ENCODE peak calls at places on chromosomes 5 and 9, in four cellular contexts. One of them, this sample, is unnamed.

GRCh38 chr9:107737987-107738743 is 248.6 kb upstream of the KLF4 start:
- DNase-seq in K562: no peak
- DNase-seq in GM12878: no peak
- DNase-seq in HepG2: no peak
- DNase-seq in this sample: no peak

GRCh38 chr9:9556865-9557803 is 1055.7 kb downstream of the PTPRD start:
- DNase-seq in K562: no peak
- DNase-seq in HepG2: no peak
- DNase-seq in GM12878: no peak
- DNase-seq in this sample: no peak

GRCh38 chr5:67591491-67591890 is 394.9 kb upstream of the CD180 start:
- DNase-seq in HepG2: no peak
- DNase-seq in K562: no peak
- DNase-seq in GM12878: no peak
- DNase-seq in this sample: no peak

GRCh38 chr5:139828207-139828895 is 32.7 kb downstream of the PSD2 start:
- DNase-seq in HepG2: no peak
- DNase-seq in K562: no peak
- DNase-seq in GM12878: no peak
- DNase-seq in this sample: no peak

GRCh38 chr9:74556685-74557084 is 59.5 kb downstream of the RORB start:
- DNase-seq in GM12878: no peak
- DNase-seq in HepG2: no peak
- DNase-seq in K562: no peak
- DNase-seq in this sample: no peak

GRCh38 chr9:21692390-21692789 is 110.0 kb upstream of the MTAP start:
- DNase-seq in HepG2: no peak
- DNase-seq in GM12878: no peak
- DNase-seq in K562: no peak
- DNase-seq in this sample: no peak

GRCh38 chr5:103620851-103621547 is 58.4 kb upstream of the NUDT12 start:
- DNase-seq in K562: no peak
- DNase-seq in HepG2: no peak
- DNase-seq in GM12878: no peak
- DNase-seq in this sample: no peak

GRCh38 chr5:10736808-10737207 is 24.2 kb downstream of the DAP start:
- DNase-seq in K562: no peak
- DNase-seq in HepG2: no peak
- DNase-seq in GM12878: no peak
- DNase-seq in this sample: no peak

GRCh38 chr9:86275962-86276361 is 6.4 kb downstream of the ISCA1 start:
- DNase-seq in HepG2: no peak
- DNase-seq in K562: no peak
- DNase-seq in GM12878: no peak
- DNase-seq in this sample: no peak

GRCh38 chr9:123609844-123610243 is 253.8 kb downstream of the CRB2 start:
- DNase-seq in HepG2: no peak
- DNase-seq in K562: no peak
- DNase-seq in GM12878: no peak
- DNase-seq in this sample: no peak

GRCh38 chr9:95407524-95407923 is 90.0 kb upstream of the FANCC start:
- DNase-seq in K562: no peak
- DNase-seq in GM12878: no peak
- DNase-seq in HepG2: no peak
- DNase-seq in this sample: no peak

GRCh38 chr5:125913200-125913599 is 510.0 kb upstream of the GRAMD2B start:
- DNase-seq in GM12878: no peak
- DNase-seq in K562: no peak
- DNase-seq in HepG2: no peak
- DNase-seq in this sample: no peak

GRCh38 chr5:34743878-34744277 is 87.8 kb downstream of the RAI14 start:
- DNase-seq in K562: no peak
- DNase-seq in GM12878: no peak
- DNase-seq in HepG2: no peak
- DNase-seq in this sample: no peak

GRCh38 chr9:112861638-112862555 is 28.8 kb downstream of the SLC46A2 start:
- DNase-seq in K562: no peak
- DNase-seq in HepG2: no peak
- DNase-seq in GM12878: no peak
- DNase-seq in this sample: no peak

DNA sequence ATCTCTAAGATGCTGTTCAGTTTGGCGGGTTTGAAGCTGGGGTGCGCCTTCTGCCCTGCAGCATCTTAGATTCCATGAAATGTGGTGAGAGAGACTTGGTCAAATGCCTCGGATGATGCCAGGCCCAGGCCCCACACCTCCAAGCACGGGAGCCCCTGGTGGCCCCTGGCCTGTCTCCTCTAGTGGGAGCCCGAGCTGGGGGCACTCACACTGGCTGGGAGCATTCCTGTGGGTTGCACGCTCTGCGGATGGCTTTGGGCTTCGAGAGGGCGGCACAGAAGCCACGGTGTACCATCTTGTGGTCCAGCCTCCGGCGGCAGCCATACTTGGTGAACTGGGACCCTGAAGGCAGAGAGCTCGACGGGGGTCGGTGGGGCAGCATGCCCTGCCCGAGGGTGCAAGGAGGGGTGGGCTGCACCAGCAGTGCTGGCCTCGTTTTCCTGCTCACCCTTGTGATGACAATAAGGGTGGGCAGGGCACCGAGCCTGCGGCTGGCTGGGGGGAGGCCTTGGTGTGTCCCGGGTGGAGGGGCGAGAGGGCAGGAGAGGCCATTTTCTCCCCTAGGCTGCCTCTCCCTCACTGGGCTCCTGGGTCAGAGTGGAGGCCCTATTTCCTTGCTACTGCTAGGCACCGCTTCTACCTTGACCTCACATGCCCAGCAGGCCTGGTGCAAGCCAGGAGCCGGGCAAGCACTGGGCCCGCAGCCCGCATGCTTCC is 65.8 kb downstream of the ZNF354C start:
- DNase-seq in HepG2: no peak
- DNase-seq in GM12878: no peak
- DNase-seq in K562: no peak
- DNase-seq in this sample: no peak
- TF ChIP-seq SP1 in HepG2: no peak
- TF ChIP-seq SP1 in GM12878: no peak
- TF ChIP-seq SP1 in K562: no peak
- TF ChIP-seq SP1 in this sample: no peak

GRCh38 chr9:69153707-69154521 is 20.2 kb upstream of the TJP2 start:
- DNase-seq in HepG2: peak
- DNase-seq in GM12878: no peak
- DNase-seq in K562: no peak
- DNase-seq in this sample: no peak

GRCh38 chr9:69151506-69151905 is 22.6 kb upstream of the TJP2 start:
- DNase-seq in GM12878: no peak
- DNase-seq in HepG2: no peak
- DNase-seq in K562: no peak
- DNase-seq in this sample: no peak

GRCh38 chr9:69147041-69147834 is 26.8 kb upstream of the TJP2 start:
- DNase-seq in HepG2: no peak
- DNase-seq in K562: no peak
- DNase-seq in GM12878: no peak
- DNase-seq in this sample: no peak

GRCh38 chr9:69145148-69145547 is 28.9 kb upstream of the TJP2 start:
- DNase-seq in K562: no peak
- DNase-seq in HepG2: no peak
- DNase-seq in GM12878: no peak
- DNase-seq in this sample: no peak

DNA sequence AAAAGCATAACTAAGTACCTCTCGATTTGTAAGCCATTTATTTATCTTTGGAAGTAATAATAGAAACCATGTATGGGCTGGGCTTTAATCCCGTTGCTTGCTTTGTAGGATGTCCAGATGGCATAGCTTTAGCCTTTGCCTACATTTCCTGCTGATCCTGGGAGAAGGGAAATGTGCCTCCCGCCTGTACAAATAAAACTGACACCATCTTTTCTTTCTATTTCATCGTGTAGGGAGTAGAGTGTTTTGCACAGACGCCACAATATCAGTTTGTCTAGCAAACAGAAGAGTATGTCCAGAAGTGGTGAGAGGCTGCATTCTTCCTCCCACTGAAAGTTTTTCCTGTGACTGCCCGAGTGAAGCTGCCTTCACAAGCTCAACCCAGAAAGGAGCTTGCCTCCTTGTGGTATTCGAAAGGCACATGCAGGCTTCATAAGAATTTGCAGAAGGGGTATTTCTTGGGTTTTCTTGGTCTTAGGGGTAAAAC is 24.7 kb upstream of the TJP2 start:
- DNase-seq in K562: no peak
- DNase-seq in HepG2: no peak
- DNase-seq in GM12878: no peak
- DNase-seq in this sample: no peak
- TF ChIP-seq BHLHE40 in K562: no peak
- TF ChIP-seq BHLHE40 in HepG2: no peak
- TF ChIP-seq BHLHE40 in GM12878: no peak
- TF ChIP-seq BHLHE40 in this sample: no peak

GRCh38 chr5:116872986-116873385 is 298.4 kb upstream of the SEMA6A start:
- DNase-seq in K562: no peak
- DNase-seq in GM12878: no peak
- DNase-seq in HepG2: no peak
- DNase-seq in this sample: no peak
- TF ChIP-seq SP1 in K562: no peak
- TF ChIP-seq SP1 in GM12878: no peak
- TF ChIP-seq SP1 in HepG2: no peak
- TF ChIP-seq SP1 in this sample: no peak

GRCh38 chr9:121445986-121446385 is 53.7 kb downstream of the GGTA1 start:
- DNase-seq in HepG2: no peak
- DNase-seq in GM12878: no peak
- DNase-seq in K562: no peak
- DNase-seq in this sample: no peak
- TF ChIP-seq BHLHE40 in HepG2: no peak
- TF ChIP-seq BHLHE40 in GM12878: no peak
- TF ChIP-seq BHLHE40 in K562: no peak
- TF ChIP-seq BHLHE40 in this sample: no peak

DNA sequence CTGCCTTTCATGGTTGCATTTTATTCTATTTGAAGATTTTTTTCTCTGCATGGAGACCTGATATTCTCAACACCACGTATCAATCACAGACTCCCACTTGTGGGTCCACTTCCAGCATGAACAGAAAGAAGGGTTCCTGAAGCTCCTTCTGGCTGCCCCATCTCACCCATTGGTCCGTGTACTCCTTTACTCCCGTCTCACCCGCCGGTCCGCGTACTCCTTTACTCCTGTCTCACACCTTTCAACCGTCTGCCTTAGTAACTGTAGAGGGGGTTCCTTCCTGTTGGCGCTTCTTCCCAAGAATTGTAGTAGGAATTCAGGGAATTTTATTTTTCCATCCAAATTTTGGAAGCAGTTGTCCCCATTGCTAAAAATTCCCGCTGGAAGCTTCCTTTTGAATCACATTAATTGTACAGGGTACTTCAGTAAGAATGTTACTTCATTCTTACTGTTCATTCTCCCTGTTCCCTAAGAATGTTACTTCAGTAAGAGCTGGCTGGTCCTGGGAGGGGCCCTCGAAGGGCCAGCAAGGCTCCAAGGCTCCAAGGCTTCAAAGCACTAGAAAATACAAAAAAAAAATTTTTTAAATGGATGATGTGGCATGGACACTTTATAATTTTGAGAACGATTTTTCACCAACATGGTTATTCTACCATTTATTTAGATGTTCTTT is 3.9 kb upstream of the LPCAT1 start:
- DNase-seq in GM12878: no peak
- DNase-seq in K562: no peak
- DNase-seq in HepG2: no peak
- DNase-seq in this sample: no peak
- TF ChIP-seq SP1 in GM12878: no peak
- TF ChIP-seq SP1 in K562: no peak
- TF ChIP-seq SP1 in HepG2: no peak
- TF ChIP-seq SP1 in this sample: no peak